ENCODE peak calls at places on chromosome 7, in six cellular contexts. C is SK-N-SH, F is Panc1, U is HepG2, P is HCT116, H is GM12878. Q is an unnamed sample.

GRCh38 chr7:116772423-116772852 is 89.9 kb upstream of the CAPZA2 start:
- DNase-seq in H (no peak), U (peak), F (peak), C (no peak), P (peak), Q (no peak)

GRCh38 chr7:26813426-26813825 is 51.0 kb downstream of the SKAP2 start:
- DNase-seq in F (no peak), U (peak), C (no peak), H (no peak), P (no peak), Q (no peak)

GRCh38 chr7:159071260-159071659 is 73.4 kb downstream of the VIPR2 start:
- DNase-seq in P (no peak), F (no peak), U (no peak), C (no peak), H (no peak), Q (no peak)

GRCh38 chr7:159065852-159066480 is 78.7 kb downstream of the VIPR2 start:
- DNase-seq in P (no peak), C (no peak), H (no peak), F (no peak), U (no peak), Q (no peak)

GRCh38 chr7:141748401-141748800 is 10.2 kb downstream of the SSBP1 start:
- DNase-seq in C (no peak), P (no peak), F (no peak), H (no peak), U (no peak), Q (no peak)

GRCh38 chr7:38374507-38374906 is 101.1 kb upstream of the TARP start:
- DNase-seq in F (no peak), H (no peak), C (peak), U (peak), P (no peak), Q (peak)

GRCh38 chr7:78039791-78040776 is 241.5 kb downstream of the PHTF2 start:
- DNase-seq in F (no peak), U (no peak), H (no peak), C (no peak), P (peak), Q (peak)

GRCh38 chr7:486216-486743 is 33.4 kb downstream of the PDGFA start:
- DNase-seq in H (no peak), F (no peak), P (no peak), U (no peak), C (no peak), Q (no peak)

GRCh38 chr7:17939111-17939669 is 1.1 kb downstream of the SNX13 start:
- DNase-seq in F (no peak), H (no peak), C (no peak), U (peak), P (no peak), Q (no peak)

GRCh38 chr7:24052572-24053223 is 231.3 kb upstream of the NPY start:
- DNase-seq in H (no peak), C (no peak), F (no peak), P (peak), U (no peak), Q (no peak)

GRCh38 chr7:126440542-126440941 is 812.2 kb downstream of the GRM8 start:
- DNase-seq in U (no peak), P (no peak), H (no peak), F (no peak), C (no peak), Q (no peak)
- TF ChIP-seq SIN3A in U (no peak), P (no peak), H (no peak), F (no peak), C (no peak), Q (no peak)

GRCh38 chr7:99843808-99844207 is 16.0 kb downstream of the CYP3A43 start:
- DNase-seq in H (no peak), F (no peak), U (peak), C (no peak), P (no peak), Q (no peak)

GRCh38 chr7:99840136-99840869 is 12.5 kb downstream of the CYP3A43 start:
- DNase-seq in H (no peak), F (no peak), C (no peak), U (no peak), P (no peak), Q (no peak)

GRCh38 chr7:99837649-99838361 is 10.0 kb downstream of the CYP3A43 start:
- DNase-seq in F (peak), U (peak), P (no peak), C (no peak), H (peak), Q (no peak)

GRCh38 chr7:99842926-99843325 is 15.1 kb downstream of the CYP3A43 start:
- DNase-seq in H (no peak), F (no peak), P (no peak), U (no peak), C (no peak), Q (no peak)

GRCh38 chr7:99839560-99840011 is 11.8 kb downstream of the CYP3A43 start:
- DNase-seq in U (no peak), F (no peak), H (no peak), P (no peak), C (no peak), Q (no peak)
- TF ChIP-seq SIN3A in U (no peak), F (no peak), H (no peak), P (no peak), C (no peak), Q (no peak)

DNA sequence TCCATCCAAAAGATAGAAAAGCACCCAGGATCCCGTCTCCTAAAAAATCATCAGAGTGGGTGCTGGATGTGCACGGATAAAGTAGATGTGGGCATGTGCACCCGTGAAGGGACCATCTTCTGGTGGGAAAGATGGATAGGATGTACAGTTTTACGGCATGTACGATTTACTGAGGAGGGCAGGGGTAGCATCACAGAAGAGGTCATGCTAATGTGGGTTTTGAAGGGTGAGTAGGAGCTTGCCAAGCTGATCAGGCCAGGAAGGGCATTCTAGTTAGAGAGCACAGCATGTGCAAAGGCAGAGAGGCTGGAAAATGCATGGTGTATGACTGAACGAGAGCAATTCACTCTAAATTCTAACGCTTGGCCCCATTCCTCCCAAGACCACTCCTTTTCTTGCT is 7.8 kb upstream of the CRHR2 start:
- DNase-seq in C (no peak), F (no peak), H (no peak), P (no peak), U (no peak), Q (no peak)
- TF ChIP-seq SIN3A in C (no peak), F (no peak), H (no peak), P (no peak), U (no peak), Q (no peak)

DNA sequence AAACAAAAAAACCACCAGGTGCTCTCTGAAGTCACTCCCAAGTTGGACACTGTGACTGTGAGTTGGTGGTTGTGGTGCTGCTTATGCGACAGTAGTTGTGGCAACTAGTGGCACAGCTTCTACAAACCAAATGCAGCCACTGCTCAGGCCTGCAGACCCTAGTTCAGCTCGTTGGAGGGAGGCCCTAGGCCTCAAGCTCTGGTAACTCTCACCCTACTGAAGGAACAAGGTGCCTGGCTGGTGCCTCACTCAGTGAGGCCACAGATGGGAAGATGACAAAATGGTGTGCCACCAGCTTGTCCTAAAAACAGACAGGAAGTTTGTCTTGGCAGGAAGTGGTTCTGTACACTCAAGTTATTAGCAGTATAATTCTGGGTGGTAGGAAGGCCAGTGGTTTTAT is 45.3 kb upstream of the RAPGEF5 start:
- DNase-seq in P (no peak), H (no peak), C (no peak), U (no peak), F (no peak), Q (no peak)
- TF ChIP-seq SIN3A in P (no peak), H (no peak), C (no peak), U (no peak), F (no peak), Q (no peak)

GRCh38 chr7:73909051-73909941 is 48.3 kb downstream of the TMEM270 start:
- DNase-seq in P (no peak), H (no peak), U (no peak), F (no peak), C (peak), Q (no peak)

GRCh38 chr7:73912223-73912622 is 51.3 kb downstream of the TMEM270 start:
- DNase-seq in H (no peak), U (no peak), C (no peak), F (no peak), P (no peak), Q (no peak)

GRCh38 chr7:73908123-73908611 is 47.2 kb downstream of the TMEM270 start:
- DNase-seq in U (no peak), H (no peak), F (no peak), C (peak), P (no peak), Q (no peak)

GRCh38 chr7:73907554-73908122 is 46.7 kb downstream of the TMEM270 start:
- DNase-seq in C (no peak), F (no peak), P (no peak), U (no peak), H (no peak), Q (no peak)

DNA sequence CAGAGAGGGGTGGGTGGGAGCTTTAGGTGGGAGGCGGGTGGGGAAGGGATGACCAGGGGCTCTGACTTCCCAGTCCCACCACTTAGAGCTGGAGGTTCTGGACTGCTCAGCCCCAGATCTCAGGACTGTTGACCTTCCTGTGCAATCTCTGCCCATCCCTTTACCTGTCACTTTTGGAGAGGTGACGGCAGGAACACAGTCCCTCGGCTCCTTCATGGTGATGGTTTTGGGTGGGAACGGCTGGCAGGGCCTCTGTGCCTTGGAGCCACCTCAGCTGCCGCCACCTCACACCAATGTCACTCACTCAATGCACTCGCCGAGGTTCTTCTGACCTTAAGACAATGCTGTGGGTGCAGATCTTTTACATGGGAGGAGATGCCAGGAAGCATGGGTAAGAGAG is 49.0 kb downstream of the TMEM270 start:
- DNase-seq in C (no peak), F (no peak), P (no peak), H (no peak), U (no peak), Q (no peak)
- TF ChIP-seq SIN3A in C (no peak), F (no peak), P (no peak), H (no peak), U (no peak), Q (no peak)

DNA sequence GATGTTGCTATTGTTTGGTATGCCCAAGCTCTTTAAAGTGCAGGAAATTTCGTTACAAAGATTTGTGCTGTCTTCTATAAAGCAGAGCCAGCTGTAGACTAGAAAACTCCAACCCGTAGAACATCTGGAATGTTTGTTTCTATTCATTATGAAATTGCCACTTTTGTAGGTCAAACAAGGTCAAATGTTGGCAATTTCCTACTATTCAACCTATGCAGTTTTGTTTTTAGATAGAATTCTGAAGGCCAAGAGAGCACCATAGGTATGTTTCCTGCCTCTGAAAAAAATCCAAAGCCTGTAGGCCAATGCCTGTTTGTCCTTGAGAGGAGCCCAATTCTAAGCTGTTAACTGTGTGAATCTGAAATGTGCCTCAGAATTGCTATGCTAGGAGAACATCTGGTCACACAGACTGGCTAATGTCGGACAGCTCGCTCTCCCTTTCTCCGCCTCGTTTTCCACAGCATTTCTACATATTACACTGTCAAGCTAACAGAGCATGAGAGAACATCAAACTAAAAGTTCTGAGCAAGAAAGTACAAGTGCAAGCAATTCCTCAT is 267.2 kb upstream of the LRGUK start:
- DNase-seq in H (no peak), P (no peak), F (no peak), C (no peak), U (no peak), Q (no peak)
- TF ChIP-seq SIN3A in H (no peak), P (no peak), F (no peak), C (no peak), U (no peak), Q (no peak)

DNA sequence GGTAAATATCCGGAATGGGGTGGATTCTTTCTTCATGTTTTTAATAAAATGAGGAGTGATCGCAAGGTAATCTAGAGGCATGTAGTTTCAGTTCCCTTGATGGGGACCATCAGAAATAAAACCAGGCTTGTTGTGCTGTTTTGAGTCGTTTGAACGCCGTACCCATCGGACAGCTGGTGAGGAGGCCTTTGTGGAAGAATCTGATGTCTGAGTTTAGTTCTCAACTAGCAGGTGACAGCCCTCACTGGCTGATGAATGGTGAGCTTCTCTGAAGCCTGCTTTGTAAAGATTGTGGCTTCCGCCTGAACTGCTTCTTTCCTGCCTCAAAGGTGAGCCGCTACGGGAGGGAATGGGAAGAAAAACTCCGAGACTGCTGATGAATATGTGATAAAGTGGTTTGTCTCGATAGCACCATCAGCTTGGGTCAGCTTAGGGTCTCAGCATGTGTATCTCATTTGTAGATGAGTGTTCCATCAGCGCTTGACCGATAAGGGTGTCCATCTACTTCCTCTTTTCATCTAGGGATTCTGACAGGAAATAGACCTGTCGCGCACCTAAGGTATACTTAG is 977 bp downstream of the TMEM248 start:
- DNase-seq in P (no peak), U (peak), F (no peak), H (peak), C (peak), Q (peak)
- TF ChIP-seq SIN3A in P (peak), U (no peak), F (peak), H (no peak), C (no peak), Q (no peak)

GRCh38 chr7:92898798-92899197 is 62.4 kb upstream of the CDK6 start:
- DNase-seq in F (no peak), U (no peak), H (no peak), P (no peak), C (no peak), Q (no peak)

GRCh38 chr7:92910076-92910475 is 73.7 kb upstream of the CDK6 start:
- DNase-seq in U (no peak), H (no peak), P (no peak), F (no peak), C (no peak), Q (no peak)

DNA sequence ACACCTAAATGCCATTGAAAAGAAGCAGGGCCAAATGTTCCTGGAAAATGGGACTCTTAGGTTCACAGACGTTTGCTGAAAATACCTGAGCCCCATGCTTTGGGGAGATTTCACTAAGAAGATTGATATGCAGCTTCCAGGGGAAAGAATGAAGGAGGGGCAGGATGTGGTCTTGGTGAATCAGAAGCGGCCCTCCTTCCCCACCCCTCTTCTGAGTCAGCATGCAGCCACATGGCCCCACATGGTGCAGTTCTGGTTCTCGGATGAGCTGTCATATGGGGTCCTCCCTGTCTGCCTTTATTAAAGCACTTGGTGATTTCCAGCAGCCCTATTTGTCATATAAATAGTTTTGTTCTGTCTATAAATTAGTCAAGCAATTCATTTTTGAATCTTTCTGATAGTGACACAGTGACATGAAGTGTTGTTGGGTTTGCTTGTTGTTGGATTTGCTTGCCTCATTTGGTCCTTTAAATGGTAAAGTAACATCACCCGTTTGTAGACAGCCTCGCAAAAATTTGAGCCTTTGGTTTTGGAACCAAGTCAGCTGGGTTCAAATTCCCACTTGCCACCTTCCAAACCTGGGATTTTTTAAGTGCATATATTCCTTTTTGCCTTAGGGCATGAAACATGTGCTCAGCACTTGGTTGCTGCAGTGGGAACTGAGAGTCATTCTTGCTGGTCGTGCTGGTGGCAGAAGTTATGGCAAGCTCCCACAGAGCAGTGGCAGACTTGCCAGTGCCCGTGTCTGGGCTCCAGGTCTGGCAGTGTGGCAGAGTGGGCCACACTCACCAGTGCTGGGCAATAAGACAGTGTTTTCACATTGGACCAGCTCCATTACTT is 68.1 kb upstream of the CDK6 start:
- DNase-seq in H (peak), F (peak), U (peak), P (peak), C (peak), Q (peak)
- TF ChIP-seq SIN3A in H (no peak), F (no peak), U (no peak), P (peak), C (peak), Q (no peak)

Q was measured in K562.